ENCODE peak calls at places on chromosome 21, in seven cellular contexts. X is H9, R is myocyte, G is head of caudate nucleus, B is HTR-8/SVneo, V is MV-4-11, Q is fibroblast of the conjunctiva. N is an unnamed sample.

GRCh38 chr21:28671549-28672195 is 321.0 kb downstream of the LTN1 start:
- DNase-seq in B (no peak), R (no peak), Q (no peak), G (no peak), V (no peak), X (no peak), N (no peak)

GRCh38 chr21:29777155-29777554 is 162.6 kb downstream of the GRIK1 start:
- DNase-seq in G (no peak), R (no peak), X (no peak), Q (no peak), B (no peak), V (no peak), N (no peak)

GRCh38 chr21:42257091-42257760 is 38.3 kb downstream of the ABCG1 start:
- DNase-seq in X (no peak), V (no peak), G (no peak), R (no peak), B (no peak), Q (no peak), N (no peak)

GRCh38 chr21:15620892-15621291 is 108.9 kb upstream of the USP25 start:
- DNase-seq in V (no peak), R (no peak), X (no peak), Q (no peak), B (no peak), G (no peak), N (no peak)

GRCh38 chr21:34630536-34631143 is 15.7 kb upstream of the RCAN1 start:
- DNase-seq in G (peak), Q (peak), X (no peak), B (peak), V (peak), R (peak), N (peak)

GRCh38 chr21:36707763-36708511 is 9.0 kb downstream of the SIM2 start:
- DNase-seq in V (no peak), G (peak), B (no peak), Q (no peak), R (no peak), X (no peak), N (no peak)

GRCh38 chr21:46096997-46097825 is 701 bp upstream of the COL6A2 start:
- DNase-seq in B (no peak), G (no peak), V (no peak), R (no peak), X (peak), Q (no peak), N (no peak)

GRCh38 chr21:15557925-15558324 is 171.9 kb upstream of the USP25 start:
- DNase-seq in X (no peak), G (no peak), Q (no peak), B (no peak), V (no peak), R (no peak), N (no peak)

GRCh38 chr21:37974081-37974480 is 57.8 kb upstream of the KCNJ6 start:
- DNase-seq in V (no peak), Q (no peak), G (no peak), X (no peak), B (peak), R (no peak), N (no peak)

GRCh38 chr21:33121715-33122475 is 52.0 kb downstream of the OLIG1 start:
- DNase-seq in G (peak), V (peak), B (no peak), Q (no peak), X (peak), R (peak), N (no peak)

GRCh38 chr21:42063578-42064521 is 7.3 kb upstream of the UMODL1 start:
- DNase-seq in B (no peak), X (no peak), V (peak), Q (no peak), G (peak), R (no peak), N (no peak)

GRCh38 chr21:43279578-43279894 is 110.7 kb downstream of the CRYAA start:
- DNase-seq in V (no peak), R (no peak), G (no peak), B (no peak), X (no peak), Q (no peak), N (no peak)

GRCh38 chr21:42112857-42113256 is 41.7 kb downstream of the UMODL1 start:
- DNase-seq in G (peak), V (no peak), X (no peak), Q (no peak), B (no peak), R (no peak), N (no peak)

GRCh38 chr21:42038826-42039425 is 28.8 kb upstream of the ZBTB21 start:
- DNase-seq in Q (peak), V (peak), X (no peak), B (no peak), R (peak), G (no peak), N (no peak)

GRCh38 chr21:42243026-42243425 is 24.1 kb downstream of the ABCG1 start:
- DNase-seq in R (no peak), Q (no peak), B (no peak), X (no peak), V (no peak), G (no peak), N (no peak)

GRCh38 chr21:31490471-31490870 is 146.4 kb upstream of the TIAM1 start:
- DNase-seq in X (no peak), R (no peak), B (no peak), V (no peak), G (no peak), Q (no peak), N (no peak)

GRCh38 chr21:40769231-40769630 is 77.7 kb downstream of the DSCAM start:
- DNase-seq in B (no peak), X (no peak), G (no peak), R (no peak), Q (no peak), V (no peak), N (no peak)

GRCh38 chr21:35603471-35603870 is 456.9 kb downstream of the SETD4 start:
- DNase-seq in R (no peak), G (no peak), X (peak), Q (no peak), B (no peak), V (no peak), N (no peak)

GRCh38 chr21:46557469-46557868 is 47.4 kb downstream of the S100B start:
- DNase-seq in R (no peak), X (no peak), Q (no peak), B (no peak), G (no peak), V (no peak), N (no peak)

GRCh38 chr21:31128234-31128633 is 90.0 kb upstream of the KRTAP19-8 start:
- DNase-seq in X (no peak), R (no peak), G (no peak), B (no peak), V (no peak), Q (no peak), N (no peak)

GRCh38 chr21:45293726-45294401 is 6.2 kb upstream of the POFUT2 start:
- DNase-seq in V (no peak), Q (no peak), B (no peak), X (no peak), R (no peak), G (no peak), N (no peak)

GRCh38 chr21:26852422-26852821 is 7.2 kb upstream of the ADAMTS1 start:
- DNase-seq in G (no peak), Q (no peak), B (no peak), X (no peak), R (no peak), V (no peak), N (no peak)

GRCh38 chr21:35909456-35910178 is 150.7 kb downstream of the SETD4 start:
- DNase-seq in G (no peak), R (no peak), X (no peak), Q (no peak), V (no peak), B (no peak), N (no peak)

GRCh38 chr21:43956667-43957030 is 55.5 kb upstream of the TRAPPC10 start:
- DNase-seq in V (no peak), Q (no peak), X (no peak), R (no peak), B (no peak), G (no peak), N (no peak)

GRCh38 chr21:26813426-26813998 is 31.7 kb downstream of the ADAMTS1 start:
- DNase-seq in X (no peak), G (no peak), V (no peak), Q (no peak), R (no peak), B (no peak), N (no peak)

GRCh38 chr21:29430581-29430980 is 131.9 kb downstream of the BACH1 start:
- DNase-seq in Q (no peak), V (no peak), B (no peak), X (no peak), G (no peak), R (peak), N (no peak)

GRCh38 chr21:43762303-43763128 is 13.6 kb downstream of the CSTB start:
- DNase-seq in R (no peak), X (no peak), B (no peak), Q (no peak), V (no peak), G (no peak), N (no peak)

GRCh38 chr21:45550552-45551210 is 8.4 kb upstream of the SLC19A1 start:
- DNase-seq in V (peak), G (no peak), Q (no peak), R (no peak), X (peak), B (no peak), N (peak)

GRCh38 chr21:43639470-43640178 is 19.7 kb downstream of the HSF2BP start:
- DNase-seq in X (no peak), V (peak), G (no peak), Q (peak), B (no peak), R (no peak), N (no peak)

GRCh38 chr21:43331111-43331961 is 95.6 kb downstream of the SIK1 start:
- DNase-seq in X (no peak), G (no peak), V (no peak), R (no peak), B (no peak), Q (no peak), N (no peak)

GRCh38 chr21:41894922-41895557 is 15.9 kb upstream of the PRDM15 start:
- DNase-seq in R (peak), Q (peak), X (no peak), V (peak), B (peak), G (no peak), N (no peak)

GRCh38 chr21:45087022-45087823 is 12.8 kb downstream of the ADARB1 start:
- DNase-seq in X (no peak), V (peak), R (no peak), B (no peak), G (no peak), Q (no peak), N (no peak)

N was measured in Ammon's horn.